ENCODE peak calls at places on chromosomes 16 and 17, in nine cellular contexts. W, M, O, H, I, C, P, G and Q are unnamed samples. For H3K4me1, the result is how much of the 10 kb centered on the place peaks cover.

GRCh38 chr17:42120161-42121065 is 754 bp downstream of the KAT2A start:
- DNase-seq in W (no peak), M (peak), O (no peak), H (peak), I (no peak), C (no peak), P (no peak), G (no peak), Q (no peak)

GRCh38 chr17:46733837-46734516 is 84.5 kb downstream of the WNT3 start:
- DNase-seq in W (no peak), M (no peak), O (peak), H (no peak), I (no peak), C (no peak), P (no peak), G (no peak), Q (no peak)

GRCh38 chr17:37820313-37821024 is 75.6 kb upstream of the HNF1B start:
- DNase-seq in W (no peak), M (no peak), O (no peak), H (no peak), I (no peak), C (no peak), P (no peak), G (no peak), Q (no peak)

GRCh38 chr16:28875134-28876015 is 2.9 kb upstream of the ATP2A1 start:
- DNase-seq in W (no peak), M (no peak), O (peak), H (no peak), I (no peak), C (no peak), P (no peak), G (no peak), Q (no peak)

GRCh38 chr17:65535777-65536572 is 25.5 kb downstream of the AXIN2 start:
- DNase-seq in W (no peak), M (no peak), O (no peak), H (no peak), I (no peak), C (no peak), P (no peak), G (no peak), Q (no peak)

GRCh38 chr16:1541293-1542165 is 8.1 kb downstream of the TMEM204 start:
- DNase-seq in W (no peak), M (no peak), O (no peak), H (no peak), I (no peak), C (no peak), P (no peak), G (no peak), Q (no peak)

GRCh38 chr17:40251576-40251975 is 32.5 kb downstream of the WIPF2 start:
- DNase-seq in W (no peak), M (peak), O (peak), H (peak), I (no peak), C (peak), P (peak), G (no peak), Q (no peak)

GRCh38 chr17:42525221-42525620 is 10.8 kb upstream of the NAGLU start:
- DNase-seq in W (no peak), M (no peak), O (no peak), H (no peak), I (no peak), C (no peak), P (no peak), G (no peak), Q (no peak)

GRCh38 chr17:47934856-47935255 is 6.5 kb upstream of the PNPO start:
- DNase-seq in W (no peak), M (no peak), O (no peak), H (no peak), I (no peak), C (no peak), P (no peak), G (no peak), Q (no peak)

GRCh38 chr17:17077101-17077500 is 34.8 kb downstream of the MPRIP start:
- DNase-seq in W (peak), M (no peak), O (no peak), H (no peak), I (no peak), C (no peak), P (no peak), G (no peak), Q (no peak)

GRCh38 chr17:47694818-47695663 is 1.1 kb downstream of the TBKBP1 start:
- DNase-seq in W (peak), M (peak), O (peak), H (peak), I (peak), C (peak), P (peak), G (no peak), Q (peak)

GRCh38 chr17:82239401-82239925 is 10.6 kb downstream of the SLC16A3 start:
- DNase-seq in W (no peak), M (no peak), O (no peak), H (peak), I (no peak), C (no peak), P (no peak), G (no peak), Q (no peak)

GRCh38 chr16:6111390-6111789 is 1013.8 kb upstream of the EEF2KMT start:
- DNase-seq in W (no peak), M (no peak), O (no peak), H (no peak), I (no peak), C (no peak), P (no peak), G (no peak), Q (no peak)

GRCh38 chr17:521168-521525 is 168.5 kb upstream of the RPH3AL start:
- DNase-seq in W (no peak), M (peak), O (no peak), H (no peak), I (no peak), C (no peak), P (no peak), G (no peak), Q (no peak)

GRCh38 chr17:21289902-21290571 is 5.5 kb downstream of the MAP2K3 start:
- DNase-seq in W (peak), M (peak), O (no peak), H (no peak), I (peak), C (peak), P (no peak), G (no peak), Q (no peak)
- H3K4me1 ChIP-seq in W (half or more), M (under half), O (under half), H (half or more), I (under half), C (half or more), P (under half), G (half or more), Q (under half)

GRCh38 chr16:66610111-66610820 is 5.8 kb downstream of the CMTM3 start:
- DNase-seq in W (no peak), M (no peak), O (no peak), H (no peak), I (no peak), C (no peak), P (no peak), G (no peak), Q (no peak)

GRCh38 chr16:66606000-66606751 is 1.7 kb downstream of the CMTM3 start:
- DNase-seq in W (no peak), M (no peak), O (no peak), H (no peak), I (no peak), C (no peak), P (no peak), G (no peak), Q (no peak)

GRCh38 chr16:66608241-66609138 is 4.0 kb downstream of the CMTM3 start:
- DNase-seq in W (peak), M (peak), O (peak), H (peak), I (peak), C (peak), P (peak), G (no peak), Q (peak)

GRCh38 chr16:66612422-66612821 is 7.9 kb downstream of the CMTM3 start:
- DNase-seq in W (peak), M (no peak), O (no peak), H (no peak), I (no peak), C (no peak), P (no peak), G (no peak), Q (no peak)

DNA sequence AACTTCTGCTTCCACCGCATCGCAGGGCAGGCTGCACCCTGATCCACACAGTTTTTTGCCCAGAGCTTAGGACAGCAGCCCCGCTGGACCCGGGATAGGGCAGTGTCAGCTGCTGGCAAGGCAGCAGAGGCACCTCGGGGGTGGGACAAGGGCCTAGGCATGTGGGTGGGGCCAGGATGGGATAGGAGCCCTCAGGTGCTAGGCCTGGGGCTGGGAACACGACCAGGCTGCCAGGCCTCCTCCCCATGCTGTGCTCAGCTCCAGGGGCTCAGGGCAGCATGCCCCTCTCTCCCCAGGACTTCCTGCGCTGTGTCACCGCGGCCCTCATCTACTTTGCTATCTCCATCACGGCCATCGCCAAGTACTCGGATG is 4.6 kb downstream of the CMTM3 start:
- DNase-seq in W (no peak), M (no peak), O (no peak), H (no peak), I (no peak), C (no peak), P (no peak), G (no peak), Q (no peak)
- H3K27ac ChIP-seq in W (no peak), M (no peak), O (peak), H (peak), I (no peak), C (no peak), P (no peak), G (peak), Q (peak)

GRCh38 chr16:4113358-4114256 is 2.6 kb downstream of the ADCY9 start:
- DNase-seq in W (no peak), M (no peak), O (no peak), H (no peak), I (no peak), C (no peak), P (no peak), G (no peak), Q (no peak)
- H3K4me1 ChIP-seq in W (half or more), M (under half), O (under half), H (under half), I (under half), C (half or more), P (under half), G (half or more), Q (under half)

DNA sequence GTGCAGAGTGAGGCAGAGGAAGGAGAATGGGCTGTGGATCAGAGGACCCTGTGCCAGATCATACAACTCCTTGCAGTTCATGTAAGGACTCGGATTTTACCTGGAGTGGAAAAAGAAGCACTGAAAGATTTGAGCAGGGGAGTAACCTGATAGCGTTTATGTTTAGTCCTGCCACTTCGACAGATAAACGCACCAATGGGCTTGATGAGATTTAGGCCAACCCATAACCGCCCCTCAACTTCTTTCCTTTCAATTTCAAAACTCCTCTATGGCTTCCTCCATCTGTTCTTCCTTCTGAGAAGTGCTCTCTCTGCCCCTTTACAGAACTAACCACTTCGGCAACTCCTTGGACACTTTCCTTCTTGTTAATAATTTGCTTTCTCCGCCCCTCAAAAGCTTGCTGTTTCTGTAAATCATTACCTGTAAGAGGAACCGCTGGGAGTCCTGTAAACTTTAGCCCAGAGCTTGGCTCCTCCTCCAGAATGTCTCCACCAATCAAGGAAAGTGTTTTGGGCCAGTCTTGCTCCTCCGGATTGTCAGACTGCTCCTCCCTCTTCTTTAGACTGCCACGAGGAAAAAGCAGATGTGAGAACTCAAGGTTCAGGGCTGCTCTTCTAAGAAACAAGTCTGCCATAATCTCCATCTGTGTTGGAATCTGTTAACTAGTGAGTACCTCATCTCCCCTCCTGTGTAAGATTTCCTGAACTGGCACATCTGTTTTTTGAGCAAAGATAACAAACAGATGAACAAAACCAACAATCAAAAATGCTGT is at the start of gene ACSM3:
- DNase-seq in W (peak), M (peak), O (peak), H (peak), I (peak), C (peak), P (peak), G (peak), Q (peak)
- H3K27ac ChIP-seq in W (peak), M (no peak), O (no peak), H (peak), I (peak), C (peak), P (peak), G (peak), Q (no peak)

GRCh38 chr16:12412252-12412651 is 391.4 kb downstream of the CPPED1 start:
- DNase-seq in W (no peak), M (no peak), O (no peak), H (no peak), I (no peak), C (no peak), P (no peak), G (no peak), Q (no peak)
- H3K4me1 ChIP-seq in W (under half), M (under half), O (under half), H (under half), I (under half), C (under half), P (under half), G (under half), Q (under half)

GRCh38 chr17:49836111-49837030 is 11.5 kb downstream of the TAC4 start:
- DNase-seq in W (no peak), M (peak), O (peak), H (no peak), I (peak), C (peak), P (peak), G (no peak), Q (no peak)
- H3K27ac ChIP-seq in W (peak), M (no peak), O (peak), H (no peak), I (peak), C (peak), P (peak), G (no peak), Q (no peak)

GRCh38 chr17:77088455-77089117 is 52.2 kb upstream of the SEC14L1 start:
- DNase-seq in W (peak), M (peak), O (peak), H (peak), I (peak), C (peak), P (peak), G (peak), Q (peak)
- H3K4me1 ChIP-seq in W (under half), M (under half), O (under half), H (under half), I (under half), C (under half), P (under half), G (half or more), Q (under half)

GRCh38 chr17:73616120-73616872 is 27.9 kb downstream of the SDK2 start:
- DNase-seq in W (no peak), M (no peak), O (no peak), H (no peak), I (no peak), C (no peak), P (no peak), G (no peak), Q (no peak)
- H3K27ac ChIP-seq in W (no peak), M (peak), O (no peak), H (no peak), I (no peak), C (no peak), P (no peak), G (no peak), Q (no peak)